ENCODE peak calls at places on chromosomes 6 and 20, in four cellular contexts. Q is NCI-H510A treated with DMSO at 0.1 percent for 48 hours, D is activated B cell treated with CpG ODN at 0.5 μM for 24 hours, K is left ventricle myocardium superior. I is an unnamed sample.

GRCh38 chr6:148611213-148611612 is 135.6 kb upstream of the UST start:
- DNase-seq in Q (no peak), D (no peak), K (peak; percentile 61), I (peak; percentile 38)

GRCh38 chr6:63565727-63566625 is 6.3 kb upstream of the LOC128125822 start:
- DNase-seq in D (no peak), Q (no peak), K (no peak), I (no peak)

GRCh38 chr6:9404351-9405146 is 969.2 kb upstream of the SLC35B3 start:
- DNase-seq in K (no peak), D (no peak), Q (no peak), I (no peak)

GRCh38 chr20:37520417-37520751 is 666 bp upstream of the NNAT start:
- DNase-seq in K (no peak), Q (peak; percentile 50), D (no peak), I (no peak)

GRCh38 chr6:109059591-109060021 is 35.0 kb downstream of the SESN1 start:
- DNase-seq in Q (no peak), D (no peak), K (no peak), I (no peak)

GRCh38 chr6:161536141-161536735 is 262.4 kb upstream of the AGPAT4 start:
- DNase-seq in Q (no peak), K (no peak), D (no peak), I (no peak)

GRCh38 chr6:82144852-82145332 is 102.7 kb downstream of the IBTK start:
- DNase-seq in D (no peak), K (peak; percentile 46), Q (no peak), I (peak; percentile 45)

GRCh38 chr6:153947817-153948447 is 91.1 kb upstream of the OPRM1 start:
- DNase-seq in Q (peak; percentile 17), K (no peak), D (no peak), I (no peak)